ENCODE peak calls at places on chromosome 14, in six cellular contexts. H, S, A, Y, K and G are unnamed samples. For H4K20me1 and H3K79me2, the result is how much of the 10 kb centered on the place peaks cover.

GRCh38 chr14:50736932-50737419 is 68.9 kb upstream of the SAV1 start:
- DNase-seq in H (no peak), S (no peak), A (no peak), Y (no peak), K (no peak), G (no peak)

GRCh38 chr14:104771918-104772706 is 19.2 kb downstream of the SIVA1 start:
- DNase-seq in H (no peak), S (no peak), A (no peak), Y (no peak), K (no peak), G (peak)

GRCh38 chr14:101183376-101184103 is 280.0 kb upstream of the RTL1 start:
- DNase-seq in H (peak), S (peak), A (no peak), Y (peak), K (no peak), G (no peak)

GRCh38 chr14:68807987-68808386 is 15.1 kb upstream of the ZFP36L1 start:
- DNase-seq in H (no peak), S (no peak), A (no peak), Y (peak), K (no peak), G (no peak)

GRCh38 chr14:39395555-39396254 is 36.5 kb downstream of the FBXO33 start:
- DNase-seq in H (no peak), S (no peak), A (peak), Y (no peak), K (peak), G (no peak)

GRCh38 chr14:68401320-68401719 is 391.5 kb downstream of the ZFP36L1 start:
- DNase-seq in H (no peak), S (no peak), A (no peak), Y (no peak), K (peak), G (no peak)

GRCh38 chr14:61381589-61381988 is 60.2 kb downstream of the PRKCH start:
- DNase-seq in H (no peak), S (no peak), A (no peak), Y (no peak), K (peak), G (peak)

GRCh38 chr14:34331728-34332623 is 130.1 kb downstream of the SPTSSA start:
- DNase-seq in H (peak), S (peak), A (peak), Y (peak), K (peak), G (no peak)

GRCh38 chr14:58501214-58501816 is 73.8 kb downstream of the KIAA0586 start:
- DNase-seq in H (peak), S (peak), A (peak), Y (peak), K (peak), G (peak)

GRCh38 chr14:100649173-100649519 is 61.9 kb upstream of the BEGAIN start:
- DNase-seq in H (no peak), S (no peak), A (peak), Y (no peak), K (no peak), G (peak)

GRCh38 chr14:61502459-61503093 is 181.2 kb downstream of the PRKCH start:
- DNase-seq in H (peak), S (no peak), A (no peak), Y (no peak), K (peak), G (no peak)

GRCh38 chr14:96273629-96274028 is 17.6 kb downstream of the BDKRB1 start:
- DNase-seq in H (no peak), S (no peak), A (no peak), Y (no peak), K (no peak), G (no peak)

GRCh38 chr14:91315844-91316267 is 71.4 kb upstream of the GPR68 start:
- DNase-seq in H (no peak), S (no peak), A (no peak), Y (no peak), K (no peak), G (no peak)

GRCh38 chr14:21261824-21262223 is 7.4 kb downstream of the HNRNPC start:
- DNase-seq in H (no peak), S (no peak), A (no peak), Y (no peak), K (no peak), G (no peak)

GRCh38 chr14:28461379-28461778 is 305.2 kb upstream of the FOXG1 start:
- DNase-seq in H (no peak), S (no peak), A (no peak), Y (no peak), K (peak), G (no peak)

GRCh38 chr14:33990790-33991189 is 39.9 kb upstream of the EGLN3 start:
- DNase-seq in H (no peak), S (no peak), A (no peak), Y (no peak), K (no peak), G (no peak)

GRCh38 chr14:101123639-101124525 is 220.4 kb upstream of the RTL1 start:
- DNase-seq in H (no peak), S (no peak), A (no peak), Y (peak), K (no peak), G (peak)

GRCh38 chr14:87566986-87567385 is 426.0 kb downstream of the GALC start:
- DNase-seq in H (peak), S (no peak), A (no peak), Y (no peak), K (no peak), G (no peak)

GRCh38 chr14:59507063-59507751 is 22.9 kb downstream of the JKAMP start:
- DNase-seq in H (peak), S (peak), A (peak), Y (peak), K (peak), G (peak)

GRCh38 chr14:104919993-104920315 is 4.7 kb upstream of the PLD4 start:
- DNase-seq in H (no peak), S (no peak), A (no peak), Y (no peak), K (peak), G (no peak)

GRCh38 chr14:61460853-61461611 is 139.7 kb downstream of the PRKCH start:
- DNase-seq in H (no peak), S (no peak), A (peak), Y (no peak), K (peak), G (no peak)

GRCh38 chr14:34324363-34324795 is 137.7 kb downstream of the SPTSSA start:
- DNase-seq in H (peak), S (peak), A (peak), Y (peak), K (peak), G (no peak)

GRCh38 chr14:76958975-76959710 is 69.4 kb downstream of the IRF2BPL start:
- DNase-seq in H (no peak), S (no peak), A (peak), Y (peak), K (peak), G (peak)

GRCh38 chr14:105267820-105268548 is 19.7 kb downstream of the BTBD6 start:
- DNase-seq in H (no peak), S (no peak), A (peak), Y (no peak), K (peak), G (peak)

GRCh38 chr14:60169722-60170121 is 4.5 kb upstream of the DHRS7 start:
- DNase-seq in H (no peak), S (no peak), A (no peak), Y (no peak), K (no peak), G (no peak)

GRCh38 chr14:90510208-90510607 is 113.4 kb downstream of the CALM1 start:
- DNase-seq in H (peak), S (no peak), A (peak), Y (no peak), K (no peak), G (peak)

GRCh38 chr14:57982802-57983201 is 116.9 kb upstream of the SLC35F4 start:
- DNase-seq in H (no peak), S (peak), A (peak), Y (no peak), K (no peak), G (no peak)

DNA sequence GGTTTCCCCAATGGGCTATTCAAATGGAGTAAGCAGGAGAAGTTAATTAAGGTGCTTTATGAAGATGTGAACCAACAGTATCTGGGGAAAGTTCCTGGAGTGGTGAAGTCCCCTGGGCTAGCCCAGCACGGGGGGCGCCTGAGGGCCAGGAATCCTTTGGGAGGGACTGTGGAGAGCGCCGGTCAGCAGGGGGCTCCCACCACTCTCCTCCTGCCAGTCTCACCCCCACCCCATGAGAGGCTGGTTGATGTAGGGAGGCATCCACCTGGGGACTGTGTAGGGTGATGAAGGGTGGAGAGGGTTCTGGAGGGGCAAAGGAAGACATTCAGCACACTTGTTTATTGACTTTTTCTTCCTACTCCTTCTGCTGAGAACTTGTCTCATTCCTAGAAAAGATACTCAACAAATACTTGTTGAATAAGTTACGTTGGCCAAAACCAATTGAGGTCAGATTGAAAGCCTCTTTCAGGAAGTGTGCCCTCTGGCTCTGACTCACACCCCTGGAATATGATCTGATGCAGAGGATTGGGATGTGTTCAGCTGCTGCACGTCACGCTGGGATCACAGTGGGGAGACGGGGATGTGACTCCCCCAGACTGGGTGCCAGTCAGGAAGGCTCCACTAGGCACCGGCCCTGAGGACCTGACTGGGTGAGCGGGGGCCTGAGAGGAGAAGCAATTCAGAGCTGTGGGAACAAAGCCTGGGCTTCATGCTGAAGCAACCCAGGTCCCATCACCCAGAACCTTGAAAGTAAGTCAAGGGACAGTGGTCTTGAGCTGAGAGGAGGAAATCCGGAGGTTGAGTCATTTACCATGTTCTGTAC is 4.2 kb downstream of the CEBPE start:
- DNase-seq in H (no peak), S (no peak), A (peak), Y (peak), K (peak), G (peak)
- TF ChIP-seq CTCF in H (peak), S (no peak), A (peak), Y (peak), K (no peak), G (no peak)

GRCh38 chr14:103700753-103701490 is 14.3 kb downstream of the XRCC3 start:
- DNase-seq in H (no peak), S (no peak), A (no peak), Y (no peak), K (no peak), G (peak)

GRCh38 chr14:103702095-103702494 is 13.2 kb downstream of the XRCC3 start:
- DNase-seq in H (no peak), S (no peak), A (no peak), Y (no peak), K (no peak), G (no peak)

GRCh38 chr14:103699261-103699661 is 16.0 kb downstream of the XRCC3 start:
- DNase-seq in H (no peak), S (no peak), A (no peak), Y (no peak), K (no peak), G (no peak)

GRCh38 chr14:103698380-103699260 is 16.6 kb downstream of the XRCC3 start:
- DNase-seq in H (no peak), S (no peak), A (peak), Y (no peak), K (no peak), G (peak)

DNA sequence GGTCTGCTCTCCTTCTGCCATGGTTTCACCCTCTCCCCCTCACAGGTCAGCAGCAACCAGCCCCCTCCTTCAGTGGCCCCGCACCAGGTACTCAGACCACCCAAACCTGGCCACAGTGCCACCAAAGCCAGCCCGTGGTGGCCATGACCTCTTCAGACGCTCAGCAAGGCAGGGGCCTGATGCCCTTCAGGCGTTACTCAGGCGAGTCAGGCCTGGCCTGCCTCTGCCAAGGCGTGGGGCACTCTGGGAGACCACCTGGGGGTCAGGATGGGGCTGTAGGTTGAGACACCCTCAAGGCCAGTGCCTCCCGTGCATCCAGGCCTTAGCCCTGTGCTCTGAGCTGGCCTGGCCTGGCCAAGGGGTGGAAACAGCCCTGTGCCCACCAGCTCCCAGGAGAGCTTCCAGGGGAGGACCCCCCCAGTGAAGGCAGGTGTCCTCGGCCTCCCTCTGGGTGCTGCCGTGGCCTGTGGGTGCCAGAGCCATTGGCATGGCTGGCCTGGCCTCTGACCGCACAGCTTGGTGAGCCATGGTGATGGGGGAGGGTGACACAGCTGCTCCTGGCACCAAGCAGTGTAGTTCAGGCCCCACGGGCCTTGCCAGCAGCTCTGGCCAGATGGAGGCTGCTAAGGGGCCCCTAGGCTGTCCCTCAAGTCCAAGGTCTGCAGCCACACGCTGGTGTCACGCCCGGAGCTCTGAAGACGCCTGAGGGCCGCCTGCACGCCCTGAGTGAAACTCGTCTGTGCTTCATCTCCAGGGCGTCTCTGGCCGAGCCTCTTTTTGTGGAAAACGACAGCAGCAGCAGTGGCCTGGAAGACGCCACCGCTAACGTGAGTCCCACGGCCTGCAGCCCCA is 15.1 kb downstream of the XRCC3 start:
- DNase-seq in H (no peak), S (no peak), A (no peak), Y (no peak), K (no peak), G (peak)
- H4K20me1 ChIP-seq in H (under half), S (under half), A (under half), Y (under half), K (under half), G (under half)

GRCh38 chr14:103043257-103043893 is 14.0 kb downstream of the CDC42BPB start:
- DNase-seq in H (no peak), S (no peak), A (no peak), Y (no peak), K (no peak), G (no peak)
- H3K79me2 ChIP-seq in H (half or more), S (half or more), A (half or more), Y (half or more), K (half or more), G (half or more)

GRCh38 chr14:102544034-102544744 is 34.6 kb upstream of the ANKRD9 start:
- DNase-seq in H (peak), S (peak), A (peak), Y (peak), K (no peak), G (peak)

GRCh38 chr14:102544745-102545460 is 35.3 kb upstream of the ANKRD9 start:
- DNase-seq in H (peak), S (peak), A (no peak), Y (peak), K (no peak), G (peak)

GRCh38 chr14:102541771-102542170 is 32.2 kb upstream of the ANKRD9 start:
- DNase-seq in H (no peak), S (peak), A (no peak), Y (peak), K (no peak), G (peak)

GRCh38 chr14:102547067-102547466 is 37.5 kb upstream of the ANKRD9 start:
- DNase-seq in H (no peak), S (no peak), A (no peak), Y (no peak), K (no peak), G (peak)

GRCh38 chr14:102545461-102546265 is 36.1 kb upstream of the ANKRD9 start:
- DNase-seq in H (peak), S (peak), A (no peak), Y (peak), K (no peak), G (peak)
- TF ChIP-seq CTCF in H (peak), S (peak), A (no peak), Y (no peak), K (peak), G (no peak)